ENCODE peak calls at places on chromosomes 12 and 14, in seven cellular contexts. S, M, U, L, N, R and B are unnamed samples.
A peak's percentile ranks its signal among the peaks of the same experiment; 100 is the strongest.

GRCh38 chr12:130870442-130871285 is 1.2 kb upstream of the RAN start:
- DNase-seq in L (peak; percentile 57), S (peak; percentile 61), M (peak; percentile 38), N (peak; percentile 93), U (peak; percentile 82), R (peak; percentile 46), B (peak; percentile 53)

GRCh38 chr14:100764716-100765115 is 38.0 kb downstream of the DLK1 start:
- DNase-seq in L (no peak), M (no peak), S (no peak), U (no peak), N (no peak), R (no peak), B (no peak)

GRCh38 chr12:57147641-57147944 is 174 bp upstream of the LRP1-AS start:
- DNase-seq in M (no peak), R (no peak), U (peak; percentile 75), S (no peak), L (no peak), N (peak; percentile 54), B (no peak)

GRCh38 chr12:52130695-52131094 is 51.2 kb downstream of the SMIM41 start:
- DNase-seq in U (no peak), L (peak; percentile 5), S (no peak), M (no peak), N (no peak), R (no peak), B (peak; percentile 13)

GRCh38 chr14:30227871-30228270 is 300.2 kb upstream of the PRKD1 start:
- DNase-seq in U (peak; percentile 50), M (no peak), S (no peak), L (no peak), N (peak; percentile 82), R (peak; percentile 12), B (peak; percentile 16)

GRCh38 chr14:80705241-80705980 is 236.1 kb downstream of the CEP128 start:
- DNase-seq in L (no peak), S (no peak), U (no peak), M (no peak), R (peak; percentile 10), N (no peak), B (no peak)

GRCh38 chr14:89855961-89856360 is 98.6 kb downstream of the EFCAB11 start:
- DNase-seq in U (no peak), M (no peak), N (peak; percentile 87), R (no peak), S (no peak), L (no peak), B (no peak)

GRCh38 chr12:91098942-91099341 is 12.4 kb downstream of the LUM start:
- DNase-seq in S (no peak), R (peak; percentile 34), U (peak; percentile 47), M (no peak), N (peak; percentile 95), L (no peak), B (no peak)

GRCh38 chr12:15227004-15227679 is 5.9 kb upstream of the RERG start:
- DNase-seq in N (peak; percentile 89), U (peak; percentile 71), L (peak; percentile 26), S (peak; percentile 10), R (peak; percentile 25), M (peak; percentile 65), B (peak; percentile 35)

GRCh38 chr12:29692237-29692636 is 91.5 kb downstream of the TMTC1 start:
- DNase-seq in U (no peak), R (no peak), N (no peak), L (no peak), M (no peak), S (no peak), B (no peak)

GRCh38 chr12:104521731-104522130 is 65.0 kb downstream of the CHST11 start:
- DNase-seq in N (peak; percentile 31), L (peak; percentile 34), S (no peak), U (peak; percentile 52), R (no peak), M (no peak), B (no peak)

GRCh38 chr14:22796087-22796707 is 19.0 kb downstream of the SLC7A7 start:
- DNase-seq in R (no peak), N (no peak), M (no peak), U (no peak), S (no peak), L (no peak), B (no peak)

DNA sequence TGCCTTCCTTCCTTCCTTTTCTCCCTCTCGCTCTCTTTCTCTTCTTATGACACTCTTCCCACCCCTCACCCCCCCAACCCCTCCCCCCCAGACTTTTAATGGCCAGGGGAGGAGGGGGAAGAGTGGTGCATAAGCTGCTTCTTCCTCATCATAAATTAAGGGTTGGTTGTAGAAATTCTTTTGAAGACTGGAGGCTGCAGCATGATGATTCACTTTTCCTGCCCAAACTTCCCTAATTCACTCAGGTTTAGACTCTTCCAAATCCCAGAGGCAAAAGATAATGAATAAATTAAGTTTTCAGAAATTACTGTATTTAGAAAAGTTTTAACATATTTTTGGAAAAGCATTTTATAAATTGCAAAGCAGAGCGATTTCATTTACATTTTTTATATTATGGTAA is 58.2 kb downstream of the GRIP1 start:
- DNase-seq in N (no peak), M (no peak), S (no peak), L (no peak), U (no peak), R (no peak), B (no peak)
- H3K4me1 ChIP-seq in N (no peaks in the 10 kb centered on the region), M (peaks cover 4% of the 10 kb centered on the region), S (no peaks in the 10 kb centered on the region), L (no peaks in the 10 kb centered on the region), U (no peaks in the 10 kb centered on the region), R (no peaks in the 10 kb centered on the region), B (no peaks in the 10 kb centered on the region)

DNA sequence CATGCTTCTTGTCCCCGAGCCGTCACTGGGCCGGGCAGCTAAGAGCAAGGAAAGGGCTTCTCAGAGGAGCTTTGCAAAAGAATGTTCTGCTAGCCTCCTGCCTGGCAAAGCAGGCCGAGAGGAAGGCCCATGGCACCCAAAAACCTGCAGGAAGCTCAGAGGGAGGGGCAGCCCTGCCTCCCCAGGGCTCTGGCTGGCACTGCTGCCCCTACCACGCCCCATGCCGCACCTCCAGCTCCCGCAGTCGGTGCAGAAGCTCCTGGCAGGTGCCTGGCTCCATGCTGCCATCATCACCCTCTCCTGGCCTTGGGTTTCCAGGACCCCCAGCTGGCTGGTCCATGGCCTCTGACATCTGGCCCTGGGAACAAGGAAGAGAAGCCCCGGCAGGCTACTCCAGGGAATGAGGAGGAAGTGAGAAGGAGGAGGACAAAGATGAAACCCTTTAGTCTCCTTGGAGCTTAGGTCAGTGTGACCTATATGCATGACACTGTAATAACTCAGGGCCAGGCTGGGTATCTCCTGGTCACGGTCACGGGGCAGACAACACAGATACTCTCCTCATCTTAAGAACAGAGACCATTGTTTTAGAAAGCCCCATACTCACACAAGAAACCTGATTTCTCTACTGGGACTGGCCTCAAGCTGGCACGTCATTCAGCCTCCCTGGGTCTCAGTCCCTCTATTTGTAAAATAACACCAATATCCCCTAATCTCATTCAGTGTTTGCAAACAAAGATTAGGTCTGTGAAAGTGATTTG is 24.3 kb downstream of the NCKAP5L start:
- DNase-seq in U (no peak), L (no peak), R (no peak), S (no peak), M (no peak), N (no peak), B (no peak)
- H3K4me1 ChIP-seq in U (no peaks in the 10 kb centered on the region), L (no peaks in the 10 kb centered on the region), R (no peaks in the 10 kb centered on the region), S (no peaks in the 10 kb centered on the region), M (peaks cover 14% of the 10 kb centered on the region), N (peaks cover under 1% of the 10 kb centered on the region), B (peaks cover 80% of the 10 kb centered on the region)

GRCh38 chr12:109875572-109876131 is 4.7 kb downstream of the GLTP start:
- DNase-seq in S (no peak), N (no peak), R (peak; percentile 86), U (no peak), M (no peak), L (peak; percentile 13), B (no peak)
- H3K4me1 ChIP-seq in S (peaks cover 21% of the 10 kb centered on the region), N (peaks cover 14% of the 10 kb centered on the region), R (peaks cover 60% of the 10 kb centered on the region), U (no peaks in the 10 kb centered on the region), M (peaks cover 15% of the 10 kb centered on the region), L (peaks cover 24% of the 10 kb centered on the region), B (peaks cover 44% of the 10 kb centered on the region)

GRCh38 chr14:33534636-33535035 is 416.2 kb downstream of the EGLN3 start:
- DNase-seq in S (no peak), N (no peak), U (no peak), L (no peak), M (no peak), R (no peak), B (no peak)
- H3K4me1 ChIP-seq in S (no peaks in the 10 kb centered on the region), N (no peaks in the 10 kb centered on the region), U (no peaks in the 10 kb centered on the region), L (no peaks in the 10 kb centered on the region), M (no peaks in the 10 kb centered on the region), R (no peaks in the 10 kb centered on the region), B (peaks cover 5% of the 10 kb centered on the region)

DNA sequence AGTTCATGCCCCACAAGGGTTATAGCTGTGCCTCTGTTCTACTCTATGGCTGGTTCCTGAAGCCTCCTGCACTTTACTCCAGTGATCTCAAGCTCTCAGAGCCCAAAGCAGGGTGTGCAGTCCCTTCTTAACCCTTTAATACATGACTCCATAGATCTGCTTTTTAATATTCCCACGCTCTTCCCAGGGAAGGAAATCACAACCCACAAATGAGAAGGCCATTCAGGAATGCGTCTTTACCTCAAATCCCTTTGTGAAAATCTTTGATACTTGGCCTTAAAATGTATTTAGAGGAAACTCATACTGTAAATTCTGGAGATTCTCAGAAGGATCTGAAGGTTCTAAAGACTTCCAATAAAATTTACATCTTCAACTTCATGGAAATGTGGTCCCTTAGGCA is 17.0 kb downstream of the NID2 start:
- DNase-seq in L (no peak), N (peak; percentile 61), U (no peak), S (no peak), R (no peak), M (no peak), B (no peak)
- H3K4me1 ChIP-seq in L (peaks cover 3% of the 10 kb centered on the region), N (peaks cover 47% of the 10 kb centered on the region), U (peaks cover 10% of the 10 kb centered on the region), S (no peaks in the 10 kb centered on the region), R (no peaks in the 10 kb centered on the region), M (peaks cover 68% of the 10 kb centered on the region), B (peaks cover 89% of the 10 kb centered on the region)

GRCh38 chr12:6356374-6356820 is 14.5 kb upstream of the TNFRSF1A start:
- DNase-seq in M (no peak), L (no peak), S (no peak), N (no peak), R (no peak), U (no peak), B (no peak)

GRCh38 chr12:6352198-6353173 is 10.6 kb upstream of the TNFRSF1A start:
- DNase-seq in U (no peak), L (no peak), R (no peak), N (no peak), S (no peak), M (no peak), B (no peak)

GRCh38 chr12:6354539-6355393 is 12.9 kb upstream of the TNFRSF1A start:
- DNase-seq in L (no peak), N (no peak), S (no peak), R (no peak), M (no peak), U (no peak), B (no peak)

GRCh38 chr12:6358886-6359285 is 16.5 kb downstream of the SCNN1A start:
- DNase-seq in N (no peak), S (no peak), L (no peak), U (no peak), M (no peak), R (no peak), B (no peak)

GRCh38 chr12:6355491-6356373 is 13.9 kb upstream of the TNFRSF1A start:
- DNase-seq in N (no peak), M (no peak), R (no peak), L (no peak), S (no peak), U (no peak), B (no peak)
- H3K4me1 ChIP-seq in N (no peaks in the 10 kb centered on the region), M (no peaks in the 10 kb centered on the region), R (no peaks in the 10 kb centered on the region), L (peaks cover 4% of the 10 kb centered on the region), S (peaks cover 2% of the 10 kb centered on the region), U (no peaks in the 10 kb centered on the region), B (peaks cover 11% of the 10 kb centered on the region)